ENCODE peak calls at places on chromosomes 4 and X, in seven cellular contexts. P is G401, W is astrocyte of the spinal cord, T is T-cell, H is EH, K is suprapubic skin, U is occipital lobe. F is an unnamed sample.

GRCh38 chr4:8079916-8080753 is 78.5 kb downstream of the ABLIM2 start:
- DNase-seq in P (no peak), W (no peak), T (no peak), H (no peak), K (no peak), U (no peak), F (no peak)

GRCh38 chrX:670596-670995 is 40.0 kb downstream of the SHOX start:
- DNase-seq in P (no peak), W (no peak), T (no peak), H (no peak), K (no peak), U (no peak), F (no peak)

GRCh38 chr4:1746265-1746691 is 25.0 kb downstream of the TACC3 start:
- DNase-seq in P (peak; percentile 73), W (peak; percentile 59), T (peak; percentile 65), H (peak; percentile 72), K (no peak), U (no peak), F (peak; percentile 81)

GRCh38 chrX:123487226-123487625 is 245.6 kb downstream of the THOC2 start:
- DNase-seq in P (no peak), W (no peak), T (no peak), H (peak; percentile 73), K (no peak), U (no peak), F (no peak)

GRCh38 chr4:168630445-168631187 is 133.8 kb downstream of the PALLD start:
- DNase-seq in P (no peak), W (peak; percentile 95), T (no peak), H (peak; percentile 64), K (no peak), U (no peak), F (no peak)

GRCh38 chr4:85496933-85497332 is 22.0 kb downstream of the ARHGAP24 start:
- DNase-seq in P (no peak), W (peak; percentile 84), T (no peak), H (peak; percentile 89), K (no peak), U (no peak), F (no peak)

GRCh38 chr4:30719363-30720020 is 677 bp upstream of the PCDH7 start:
- DNase-seq in P (peak; percentile 10), W (peak; percentile 66), T (no peak), H (peak; percentile 59), K (peak; percentile 79), U (no peak), F (no peak)

GRCh38 chr4:128565565-128566186 is 243.8 kb upstream of the JADE1 start:
- DNase-seq in P (peak; percentile 26), W (no peak), T (no peak), H (peak; percentile 40), K (no peak), U (no peak), F (peak; percentile 47)

GRCh38 chr4:15771419-15772058 is 6.6 kb upstream of the CD38 start:
- DNase-seq in P (no peak), W (no peak), T (no peak), H (no peak), K (no peak), U (no peak), F (no peak)

GRCh38 chr4:4260185-4260751 is 12.2 kb upstream of the TMEM128 start:
- DNase-seq in P (peak; percentile 13), W (peak; percentile 67), T (no peak), H (peak; percentile 70), K (no peak), U (no peak), F (peak; percentile 28)

GRCh38 chr4:55445921-55446577 is 50.3 kb downstream of the TMEM165 start:
- DNase-seq in P (no peak), W (peak; percentile 79), T (no peak), H (peak; percentile 90), K (no peak), U (no peak), F (no peak)

GRCh38 chr4:74397748-74398426 is 32.9 kb downstream of the EREG start:
- DNase-seq in P (no peak), W (no peak), T (no peak), H (peak; percentile 27), K (no peak), U (no peak), F (no peak)

GRCh38 chr4:19961092-19961491 is 290.6 kb upstream of the SLIT2 start:
- DNase-seq in P (no peak), W (peak; percentile 47), T (no peak), H (peak; percentile 92), K (no peak), U (no peak), F (no peak)

GRCh38 chrX:26651755-26652154 is 435.8 kb downstream of the MAGEB5 start:
- DNase-seq in P (no peak), W (no peak), T (no peak), H (no peak), K (no peak), U (no peak), F (no peak)

GRCh38 chrX:46737041-46737440 is 21.9 kb downstream of the SLC9A7 start:
- DNase-seq in P (no peak), W (no peak), T (no peak), H (peak; percentile 62), K (no peak), U (no peak), F (no peak)